ENCODE peak calls at places on chromosomes 16 and 17, in ten cellular contexts. P, C, V, O, W, X, G, B, A and Q are unnamed samples.

GRCh38 chr16:82671743-82672142 is 45.0 kb downstream of the CDH13 start:
- DNase-seq in C (no peak), A (no peak), X (no peak), P (no peak), O (peak), W (no peak), B (no peak), V (no peak), G (no peak), Q (peak)

GRCh38 chr17:45146616-45147101 is 1.6 kb upstream of the HEXIM1 start:
- DNase-seq in P (no peak), X (no peak), V (no peak), B (no peak), A (no peak), G (no peak), C (no peak), W (no peak), O (peak), Q (no peak)

GRCh38 chr17:82915010-82915696 is 75.3 kb upstream of the ZNF750 start:
- DNase-seq in P (no peak), A (no peak), V (no peak), B (no peak), W (no peak), G (no peak), X (no peak), O (no peak), C (no peak), Q (no peak)

GRCh38 chr16:85195884-85196816 is 83.9 kb upstream of the CIBAR2 start:
- DNase-seq in X (no peak), A (no peak), O (no peak), C (no peak), B (no peak), V (no peak), P (no peak), G (no peak), W (no peak), Q (no peak)

GRCh38 chr17:15261063-15261817 is 3.9 kb downstream of the PMP22 start:
- DNase-seq in W (peak), O (no peak), B (peak), A (no peak), C (no peak), G (no peak), P (no peak), X (no peak), V (peak), Q (no peak)

GRCh38 chr17:77744268-77744988 is 214.1 kb upstream of the TNRC6C start:
- DNase-seq in W (no peak), B (no peak), C (no peak), G (no peak), A (no peak), X (no peak), P (no peak), V (no peak), O (no peak), Q (no peak)

GRCh38 chr17:72943826-72944689 is 148.4 kb downstream of the SLC39A11 start:
- DNase-seq in V (peak), B (peak), O (no peak), C (no peak), A (no peak), X (no peak), W (no peak), P (no peak), G (no peak), Q (no peak)

GRCh38 chr17:82568997-82569393 is 49.5 kb downstream of the FOXK2 start:
- DNase-seq in A (no peak), V (no peak), O (no peak), G (no peak), W (no peak), P (no peak), X (no peak), B (no peak), C (no peak), Q (no peak)

GRCh38 chr16:1168837-1169236 is 15.9 kb downstream of the CACNA1H start:
- DNase-seq in P (no peak), A (no peak), G (no peak), O (no peak), X (no peak), B (no peak), W (no peak), V (no peak), C (no peak), Q (no peak)

GRCh38 chr16:86824751-86825310 is 246.5 kb downstream of the FOXL1 start:
- DNase-seq in X (no peak), W (peak), A (no peak), C (no peak), O (no peak), B (no peak), G (no peak), P (no peak), V (no peak), Q (peak)

GRCh38 chr17:14904406-14904805 is 360.7 kb downstream of the PMP22 start:
- DNase-seq in A (no peak), O (no peak), G (no peak), B (no peak), W (no peak), P (no peak), V (peak), C (no peak), X (no peak), Q (no peak)

GRCh38 chr17:2075336-2076056 is 20.6 kb downstream of the HIC1 start:
- DNase-seq in G (no peak), O (no peak), C (no peak), P (no peak), X (no peak), V (no peak), A (no peak), B (no peak), W (no peak), Q (no peak)

GRCh38 chr17:44522883-44523671 is 19.9 kb upstream of the GPATCH8 start:
- DNase-seq in G (no peak), A (peak), C (peak), B (peak), X (peak), O (peak), P (peak), V (no peak), W (peak), Q (peak)

GRCh38 chr17:66799839-66800537 is 34.9 kb upstream of the CACNG5 start:
- DNase-seq in W (no peak), P (no peak), B (no peak), X (no peak), V (no peak), O (no peak), G (no peak), A (no peak), C (no peak), Q (no peak)

GRCh38 chr17:72456026-72456569 is 335.3 kb downstream of the SOX9 start:
- DNase-seq in W (peak), X (no peak), B (no peak), G (no peak), V (no peak), P (no peak), O (peak), C (no peak), A (no peak), Q (peak)